ENCODE peak calls at places on chromosomes 6 and 20, in six cellular contexts. X is tibial artery; A is psoas muscle; V is body of pancreas; B is naive thymus-derived CD4-positive, alpha-beta T cell; P is CD8-positive, alpha-beta T cell. F is an unnamed sample. For H3K36me3, the result is how much of the 10 kb centered on the place peaks cover.

GRCh38 chr20:16392346-16392745 is 180.9 kb downstream of the KIF16B start:
- DNase-seq in X (no peak), A (no peak), V (no peak), B (no peak), P (no peak), F (no peak)

GRCh38 chr6:168300975-168301647 is 18.5 kb downstream of the DACT2 start:
- DNase-seq in X (no peak), A (no peak), V (no peak), B (no peak), P (no peak), F (no peak)

GRCh38 chr6:28657756-28658465 is 132.2 kb downstream of the GPX5 start:
- DNase-seq in X (no peak), A (no peak), V (peak), B (peak), P (peak), F (peak)

GRCh38 chr6:44263357-44264100 is 1.8 kb downstream of the NFKBIE start:
- DNase-seq in X (no peak), A (no peak), V (peak), B (no peak), P (peak), F (no peak)

GRCh38 chr20:13397300-13397724 is 176.2 kb downstream of the ISM1 start:
- DNase-seq in X (no peak), A (no peak), V (no peak), B (no peak), P (no peak), F (no peak)

GRCh38 chr20:45444050-45444449 is 25.5 kb upstream of the WFDC2 start:
- DNase-seq in X (no peak), A (no peak), V (no peak), B (peak), P (peak), F (peak)

GRCh38 chr6:148887181-148887580 is 140.4 kb downstream of the UST start:
- DNase-seq in X (no peak), A (no peak), V (peak), B (no peak), P (no peak), F (no peak)

GRCh38 chr6:45419574-45420082 is 41.9 kb upstream of the SUPT3H start:
- DNase-seq in X (no peak), A (peak), V (peak), B (peak), P (peak), F (peak)

GRCh38 chr6:40845588-40845987 is 193.4 kb downstream of the UNC5CL start:
- DNase-seq in X (no peak), A (no peak), V (peak), B (peak), P (no peak), F (peak)

GRCh38 chr20:44720994-44721784 is 6.0 kb downstream of the CCN5 start:
- DNase-seq in X (peak), A (no peak), V (peak), B (no peak), P (no peak), F (no peak)

GRCh38 chr6:19842030-19842429 is 4.9 kb downstream of the ID4 start:
- DNase-seq in X (no peak), A (no peak), V (no peak), B (no peak), P (no peak), F (no peak)

GRCh38 chr20:61730631-61731362 is 334.9 kb downstream of the TAF4 start:
- DNase-seq in X (no peak), A (no peak), V (no peak), B (no peak), P (no peak), F (no peak)

GRCh38 chr20:47740225-47741184 is 44.8 kb downstream of the SULF2 start:
- DNase-seq in X (peak), A (peak), V (peak), B (no peak), P (no peak), F (no peak)

GRCh38 chr6:2020909-2021308 is 224.5 kb downstream of the GMDS start:
- DNase-seq in X (no peak), A (no peak), V (no peak), B (no peak), P (no peak), F (no peak)

DNA sequence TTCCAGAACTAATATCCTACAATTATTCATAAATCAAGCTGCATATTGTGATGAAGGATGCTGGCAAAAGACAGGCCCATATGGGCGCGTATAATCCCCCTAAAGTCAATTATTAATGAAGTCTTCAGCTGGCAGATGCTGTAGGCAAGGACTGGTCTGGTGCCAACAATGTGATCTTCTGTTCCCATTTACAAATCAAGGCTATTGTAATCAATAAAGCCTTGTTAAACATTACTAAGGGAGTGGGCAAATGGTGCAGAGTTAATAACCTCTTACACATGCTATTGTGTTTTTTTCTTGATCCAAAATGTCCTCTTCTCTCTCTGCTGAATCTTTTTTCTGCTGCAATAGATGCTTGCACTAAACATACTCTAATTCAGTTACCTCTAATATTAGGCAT is 119.0 kb downstream of the ALDH8A1 start:
- DNase-seq in X (no peak), A (no peak), V (peak), B (no peak), P (no peak), F (no peak)
- H3K27ac ChIP-seq in X (no peak), A (no peak), V (peak), B (no peak), P (no peak), F (no peak)

DNA sequence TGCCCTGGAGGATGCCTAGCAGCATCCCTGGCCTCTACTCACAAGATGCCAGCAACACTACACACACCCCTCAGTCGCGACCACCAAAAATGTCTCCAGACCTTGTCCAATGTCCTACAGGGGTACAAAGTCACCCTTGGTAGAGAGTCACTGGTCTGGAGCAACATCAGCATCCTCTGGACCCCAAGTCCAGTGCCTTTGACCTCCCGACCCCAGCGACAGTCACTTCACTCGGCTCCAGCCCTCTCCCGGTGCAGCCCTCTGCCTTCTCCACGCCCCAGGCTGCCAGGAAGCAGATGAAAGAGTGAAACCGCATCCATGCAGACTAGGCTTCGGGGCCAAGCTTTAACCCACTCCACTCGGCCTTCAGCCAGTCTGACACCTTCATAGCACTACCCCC is 92.0 kb upstream of the SRSF6 start:
- DNase-seq in X (no peak), A (no peak), V (no peak), B (no peak), P (no peak), F (no peak)
- H3K4me3 ChIP-seq in X (no peak), A (no peak), V (no peak), B (no peak), P (no peak), F (no peak)

GRCh38 chr6:163501022-163501421 is 86.5 kb downstream of the QKI start:
- DNase-seq in X (no peak), A (no peak), V (no peak), B (no peak), P (no peak), F (no peak)
- H3K36me3 ChIP-seq in X (under half), A (under half), V (under half), B (under half), P (under half), F (under half)

GRCh38 chr6:340991-341827 is 48.9 kb downstream of the DUSP22 start:
- DNase-seq in X (no peak), A (no peak), V (peak), B (no peak), P (no peak), F (no peak)
- H3K27ac ChIP-seq in X (no peak), A (no peak), V (no peak), B (no peak), P (no peak), F (no peak)

DNA sequence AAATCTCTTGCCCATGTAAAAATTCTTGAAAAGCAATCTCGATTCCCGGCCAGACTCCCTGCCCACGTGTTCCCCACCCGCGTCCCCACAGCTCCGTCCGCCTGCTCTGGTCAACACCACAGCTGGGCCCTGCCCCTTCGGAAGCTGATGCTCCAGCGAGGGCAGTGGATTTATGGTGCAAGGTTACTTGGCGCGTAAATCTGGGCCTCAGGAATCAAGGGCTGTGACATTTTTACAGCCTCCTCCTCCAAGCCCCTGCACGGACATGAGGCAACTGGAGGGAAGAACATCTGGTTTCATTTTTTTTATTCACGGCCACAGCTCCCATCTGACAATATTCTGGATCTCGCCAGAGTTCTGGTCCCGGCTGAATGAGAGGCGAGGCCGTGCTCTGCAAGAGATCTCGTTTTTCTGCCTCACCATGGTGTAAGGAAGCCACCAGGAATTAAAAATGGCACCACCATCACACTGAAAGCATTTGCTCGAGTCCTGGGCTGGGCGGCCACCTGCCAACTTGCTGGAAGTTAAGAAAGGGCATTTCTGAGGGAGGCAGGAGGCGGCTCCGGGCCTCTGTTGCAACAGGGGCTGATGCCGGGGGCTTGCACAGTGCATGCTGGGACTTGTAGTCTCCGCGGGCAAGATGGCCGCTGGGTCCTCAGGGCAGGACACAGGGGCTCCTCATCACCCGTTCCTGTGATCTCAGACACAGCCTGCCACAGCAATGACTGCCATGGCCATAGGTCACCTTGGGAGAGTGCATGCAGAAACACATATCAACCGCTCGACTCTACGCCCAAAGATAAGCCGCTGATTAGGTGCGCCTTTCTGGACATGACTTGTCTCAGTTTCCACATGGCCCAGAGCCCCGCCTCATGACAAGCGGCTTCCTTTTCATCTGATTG is 148.5 kb downstream of the LY86 start:
- DNase-seq in X (peak), A (peak), V (no peak), B (no peak), P (no peak), F (no peak)
- H3K4me3 ChIP-seq in X (peak), A (peak), V (no peak), B (no peak), P (no peak), F (no peak)